ENCODE peak calls at places on chromosomes 11 and 22, in nine cellular contexts. H is germinal center; Y is A172; K is GM18507; Z is pons; U is stimulated activated CD4-positive, alpha-beta T cell treated with anti-CD3 and anti-CD28 coated beads, Interleukin-15, amount 100 ng/mL, for 24 hours; M is coronary artery; O is NCI-H226; X is DMS 273 treated with DMSO at 0.1 percent for 48 hours. F is an unnamed sample.

GRCh38 chr22:46001046-46001425 is 24.1 kb upstream of the WNT7B start:
- DNase-seq in Z (no peak), X (no peak), U (no peak), O (no peak), M (no peak), H (no peak), Y (peak; percentile 61), K (no peak), F (no peak)

GRCh38 chr11:36565033-36565610 is 2.7 kb upstream of the RAG1 start:
- DNase-seq in X (no peak), H (no peak), Y (no peak), M (no peak), Z (no peak), K (no peak), U (no peak), O (no peak), F (no peak)

GRCh38 chr11:2998073-2998850 is 6.1 kb upstream of the NAP1L4 start:
- DNase-seq in K (no peak), X (peak; percentile 10), U (no peak), Y (no peak), M (peak; percentile 54), Z (no peak), O (no peak), H (no peak), F (no peak)

GRCh38 chr11:72224587-72225410 is at the start of gene INPPL1:
- DNase-seq in O (no peak), Y (no peak), U (peak; percentile 63), X (no peak), M (no peak), Z (no peak), H (no peak), K (no peak), F (no peak)

GRCh38 chr11:69131644-69132300 is 24.0 kb upstream of the SMIM38 start:
- DNase-seq in K (no peak), U (no peak), Y (peak; percentile 84), X (peak; percentile 4), Z (peak; percentile 41), H (no peak), M (no peak), O (peak; percentile 84), F (no peak)

GRCh38 chr22:44647141-44647540 is 54.9 kb upstream of the PRR5 start:
- DNase-seq in Z (no peak), H (no peak), X (no peak), O (no peak), M (no peak), Y (no peak), U (no peak), K (no peak), F (no peak)

GRCh38 chr11:14342906-14343305 is 16.1 kb downstream of the RRAS2 start:
- DNase-seq in K (no peak), X (no peak), O (no peak), M (no peak), Y (no peak), H (peak; percentile 38), Z (no peak), U (no peak), F (no peak)

GRCh38 chr11:59102259-59102765 is 4.7 kb upstream of the FAM111B start:
- DNase-seq in K (peak; percentile 42), X (no peak), O (no peak), H (peak; percentile 66), Y (no peak), U (peak; percentile 82), Z (peak; percentile 44), M (no peak), F (peak; percentile 74)

GRCh38 chr11:44574620-44575287 is 9.3 kb downstream of the CD82 start:
- DNase-seq in M (no peak), H (no peak), K (no peak), O (peak; percentile 98), Z (no peak), Y (peak; percentile 97), X (no peak), U (peak; percentile 63), F (peak; percentile 66)

GRCh38 chr11:613369-613968 is 2.3 kb downstream of the IRF7 start:
- DNase-seq in K (peak; percentile 55), U (peak; percentile 89), H (peak; percentile 86), Y (no peak), O (peak; percentile 18), M (no peak), X (no peak), Z (no peak), F (no peak)

GRCh38 chr11:120516461-120517389 is 5.2 kb downstream of the GRIK4 start:
- DNase-seq in O (no peak), Y (no peak), M (no peak), Z (no peak), H (no peak), X (no peak), U (no peak), K (no peak), F (no peak)

GRCh38 chr11:130535530-130535929 is 87.1 kb downstream of the ADAMTS15 start:
- DNase-seq in U (no peak), Y (no peak), O (no peak), K (no peak), H (no peak), X (no peak), Z (no peak), M (no peak), F (no peak)

GRCh38 chr22:23279781-23280180 is 99.5 kb downstream of the BCR start:
- DNase-seq in M (no peak), H (no peak), Z (no peak), Y (no peak), X (no peak), O (no peak), K (no peak), U (peak; percentile 12), F (no peak)

GRCh38 chr11:24866743-24867142 is 369.9 kb downstream of the LUZP2 start:
- DNase-seq in Y (no peak), K (no peak), U (no peak), O (no peak), X (no peak), H (no peak), M (no peak), Z (no peak), F (no peak)

GRCh38 chr22:23278883-23279675 is 98.8 kb downstream of the BCR start:
- DNase-seq in X (no peak), Z (peak; percentile 17), K (no peak), M (no peak), U (no peak), H (no peak), Y (no peak), O (no peak), F (no peak)

GRCh38 chr22:30175743-30176288 is 70.7 kb downstream of the LIF start:
- DNase-seq in M (no peak), Z (no peak), K (no peak), H (no peak), Y (no peak), U (no peak), X (no peak), O (no peak), F (no peak)

GRCh38 chr11:108538022-108538424 is 39.8 kb upstream of the POGLUT3 start:
- DNase-seq in H (no peak), M (no peak), Y (no peak), O (no peak), K (no peak), U (no peak), Z (no peak), X (no peak), F (no peak)

GRCh38 chr11:57406337-57406904 is 16.0 kb upstream of the PRG2 start:
- DNase-seq in X (no peak), K (peak; percentile 30), Z (no peak), Y (peak; percentile 72), M (no peak), U (peak; percentile 69), H (no peak), O (peak; percentile 65), F (peak; percentile 64)

GRCh38 chr22:24978308-24978707 is 25.8 kb downstream of the KIAA1671 start:
- DNase-seq in M (no peak), K (no peak), Y (no peak), O (no peak), Z (no peak), X (no peak), U (no peak), H (no peak), F (no peak)

GRCh38 chr11:15258433-15259350 is 144.0 kb downstream of the INSC start:
- DNase-seq in X (peak; percentile 59), K (peak; percentile 2), O (no peak), U (no peak), H (no peak), Y (no peak), M (no peak), Z (peak; percentile 93), F (no peak)

GRCh38 chr11:128908391-128909246 is 17.5 kb downstream of the KCNJ5 start:
- DNase-seq in O (peak; percentile 40), M (no peak), U (peak; percentile 18), K (no peak), Y (peak; percentile 77), Z (peak; percentile 69), X (no peak), H (no peak), F (no peak)

GRCh38 chr11:453564-453963 is 3.5 kb downstream of the PTDSS2 start:
- DNase-seq in O (no peak), U (no peak), Y (no peak), K (no peak), M (no peak), X (no peak), H (no peak), Z (no peak), F (no peak)